ENCODE peak calls at places on chromosomes 6 and 20, in six cellular contexts. Q is fibroblast of pulmonary artery, T is MM.1S, C is IMR-90, V is cardiac muscle cell, B is aorta. O is an unnamed sample.

GRCh38 chr20:39660251-39660650 is 698.1 kb downstream of the DHX35 start:
- DNase-seq in Q (peak), T (no peak), C (no peak), V (peak), B (no peak), O (peak)

GRCh38 chr20:47220161-47220582 is 136.3 kb downstream of the ZMYND8 start:
- DNase-seq in Q (peak), T (no peak), C (no peak), V (peak), B (no peak), O (peak)

GRCh38 chr6:118650500-118651281 is 700 bp downstream of the CEP85L start:
- DNase-seq in Q (peak), T (peak), C (peak), V (peak), B (peak), O (peak)

GRCh38 chr6:165729307-165729936 is 66.4 kb upstream of the PDE10A start:
- DNase-seq in Q (peak), T (peak), C (peak), V (peak), B (no peak), O (peak)

GRCh38 chr6:75526502-75527127 is 33.0 kb upstream of the FILIP1 start:
- DNase-seq in Q (peak), T (peak), C (peak), V (peak), B (peak), O (peak)

GRCh38 chr6:30272032-30272431 is 54.7 kb upstream of the TRIM39 start:
- DNase-seq in Q (no peak), T (no peak), C (no peak), V (no peak), B (no peak), O (no peak)

GRCh38 chr20:46179811-46180326 is 61.8 kb downstream of the CD40 start:
- DNase-seq in Q (no peak), T (no peak), C (no peak), V (no peak), B (no peak), O (no peak)

GRCh38 chr6:137794510-137795200 is 72.4 kb upstream of the TNFAIP3 start:
- DNase-seq in Q (no peak), T (no peak), C (no peak), V (no peak), B (no peak), O (no peak)

GRCh38 chr6:82364087-82365010 is 732 bp downstream of the TPBG start:
- DNase-seq in Q (peak), T (no peak), C (peak), V (peak), B (peak), O (peak)

GRCh38 chr6:73349311-73349710 is 4.8 kb downstream of the DPPA5 start:
- DNase-seq in Q (no peak), T (no peak), C (no peak), V (no peak), B (no peak), O (no peak)

GRCh38 chr6:1535295-1535694 is 74.4 kb upstream of the FOXC1 start:
- DNase-seq in Q (peak), T (no peak), C (no peak), V (no peak), B (no peak), O (peak)

GRCh38 chr6:148367418-148368024 is 24.9 kb downstream of the SASH1 start:
- DNase-seq in Q (peak), T (no peak), C (peak), V (peak), B (peak), O (peak)

GRCh38 chr20:17790308-17790707 is 90.5 kb downstream of the BANF2 start:
- DNase-seq in Q (no peak), T (no peak), C (peak), V (no peak), B (no peak), O (no peak)

GRCh38 chr20:43665466-43666176 is 1.3 kb upstream of the MYBL2 start:
- DNase-seq in Q (no peak), T (no peak), C (no peak), V (no peak), B (no peak), O (no peak)

GRCh38 chr6:88006559-88006958 is 41.1 kb upstream of the SPACA1 start:
- DNase-seq in Q (no peak), T (no peak), C (no peak), V (no peak), B (no peak), O (no peak)

GRCh38 chr20:55782861-55783260 is 222.5 kb downstream of the CBLN4 start:
- DNase-seq in Q (no peak), T (no peak), C (no peak), V (no peak), B (no peak), O (no peak)

GRCh38 chr20:33076662-33077398 is 2.6 kb upstream of the BPIFB4 start:
- DNase-seq in Q (no peak), T (no peak), C (no peak), V (no peak), B (no peak), O (no peak)

GRCh38 chr6:83417880-83418663 is 12.8 kb downstream of the ME1 start:
- DNase-seq in Q (peak), T (peak), C (peak), V (peak), B (no peak), O (no peak)

GRCh38 chr20:4949833-4950178 is 51.5 kb downstream of the SLC23A2 start:
- DNase-seq in Q (peak), T (peak), C (peak), V (peak), B (no peak), O (no peak)

GRCh38 chr6:27312146-27312949 is at the start of gene POM121L2:
- DNase-seq in Q (peak), T (peak), C (peak), V (peak), B (peak), O (peak)

GRCh38 chr20:49851991-49852390 is 39.4 kb downstream of the SLC9A8 start:
- DNase-seq in Q (no peak), T (no peak), C (no peak), V (no peak), B (peak), O (no peak)

GRCh38 chr20:4819901-4820300 is 98.2 kb downstream of the PRND start:
- DNase-seq in Q (no peak), T (no peak), C (no peak), V (no peak), B (peak), O (no peak)

GRCh38 chr6:20696676-20697075 is 162.4 kb downstream of the CDKAL1 start:
- DNase-seq in Q (peak), T (no peak), C (peak), V (peak), B (no peak), O (no peak)

GRCh38 chr6:3296113-3296512 is 37.4 kb downstream of the PSMG4 start:
- DNase-seq in Q (no peak), T (no peak), C (no peak), V (no peak), B (no peak), O (no peak)

GRCh38 chr6:99019341-99019740 is 71.6 kb upstream of the FBXL4 start:
- DNase-seq in Q (no peak), T (no peak), C (peak), V (no peak), B (no peak), O (peak)

GRCh38 chr20:208937-209566 is 18.0 kb upstream of the DEFB129 start:
- DNase-seq in Q (peak), T (peak), C (peak), V (peak), B (no peak), O (no peak)

GRCh38 chr6:55033021-55033546 is 141.2 kb upstream of the HCRTR2 start:
- DNase-seq in Q (no peak), T (no peak), C (peak), V (no peak), B (no peak), O (no peak)

GRCh38 chr6:119148825-119149525 is 70.5 kb upstream of the FAM184A start:
- DNase-seq in Q (no peak), T (no peak), C (peak), V (peak), B (no peak), O (no peak)

GRCh38 chr6:148887181-148887580 is 140.4 kb downstream of the UST start:
- DNase-seq in Q (no peak), T (no peak), C (no peak), V (no peak), B (no peak), O (peak)

GRCh38 chr20:44079968-44080560 is 106.9 kb downstream of the JPH2 start:
- DNase-seq in Q (peak), T (peak), C (peak), V (peak), B (no peak), O (no peak)

GRCh38 chr6:34644716-34645115 is 51.9 kb downstream of the ILRUN start:
- DNase-seq in Q (peak), T (no peak), C (no peak), V (no peak), B (no peak), O (no peak)

GRCh38 chr6:19417713-19418112 is 419.5 kb upstream of the ID4 start:
- DNase-seq in Q (peak), T (no peak), C (peak), V (no peak), B (no peak), O (no peak)

GRCh38 chr20:49582413-49583334 is 14.7 kb upstream of the PTGIS start:
- DNase-seq in Q (no peak), T (no peak), C (no peak), V (no peak), B (no peak), O (no peak)

GRCh38 chr6:75852721-75853120 is 103.7 kb downstream of the MYO6 start:
- DNase-seq in Q (peak), T (peak), C (peak), V (peak), B (no peak), O (no peak)

GRCh38 chr20:36093025-36093803 is 61.3 kb upstream of the EPB41L1 start:
- DNase-seq in Q (peak), T (no peak), C (no peak), V (peak), B (peak), O (peak)

GRCh38 chr6:145529582-145529981 is 205.7 kb downstream of the EPM2A start:
- DNase-seq in Q (no peak), T (no peak), C (no peak), V (no peak), B (no peak), O (no peak)

GRCh38 chr20:62305765-62306431 is 3.1 kb downstream of the ADRM1 start:
- DNase-seq in Q (no peak), T (no peak), C (no peak), V (no peak), B (no peak), O (no peak)
- H3K4me3 ChIP-seq in Q (no peak), T (no peak), C (no peak), V (no peak), B (no peak), O (no peak)

GRCh38 chr6:43014434-43014909 is 423 bp downstream of the KLHDC3 start:
- DNase-seq in Q (peak), T (no peak), C (peak), V (peak), B (no peak), O (no peak)

GRCh38 chr6:43013020-43013842 is 515 bp downstream of the MEA1 start:
- DNase-seq in Q (peak), T (no peak), C (peak), V (peak), B (no peak), O (no peak)

GRCh38 chr6:43013843-43014433 is at the start of the genes KLHDC3 and MEA1:
- DNase-seq in Q (peak), T (peak), C (peak), V (peak), B (peak), O (peak)

GRCh38 chr6:43011207-43011606 is 2.5 kb downstream of the MEA1 start:
- DNase-seq in Q (no peak), T (no peak), C (no peak), V (no peak), B (no peak), O (no peak)

DNA sequence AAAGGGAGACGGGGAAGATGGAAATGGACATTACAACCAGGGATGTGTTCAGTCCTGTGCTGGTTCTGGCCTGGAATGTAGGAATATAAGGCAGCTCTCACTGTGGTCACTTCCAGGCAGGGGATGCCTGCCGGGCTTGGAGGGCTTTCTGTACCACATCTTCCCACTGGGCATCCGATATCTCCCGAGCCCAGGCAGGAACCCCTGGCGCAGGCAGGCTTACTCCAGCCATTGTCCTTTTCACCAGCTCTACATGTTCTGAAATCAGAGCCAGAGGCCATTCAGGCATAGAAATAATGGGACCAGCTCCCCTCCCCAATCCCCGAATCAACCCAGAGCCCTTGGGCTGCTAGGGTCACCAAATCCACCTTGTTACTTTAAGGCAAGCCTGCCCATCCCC is 1.4 kb downstream of the MEA1 start:
- DNase-seq in Q (no peak), T (no peak), C (no peak), V (no peak), B (no peak), O (no peak)
- H3K4me3 ChIP-seq in Q (peak), T (peak), C (no peak), V (no peak), B (no peak), O (peak)

DNA sequence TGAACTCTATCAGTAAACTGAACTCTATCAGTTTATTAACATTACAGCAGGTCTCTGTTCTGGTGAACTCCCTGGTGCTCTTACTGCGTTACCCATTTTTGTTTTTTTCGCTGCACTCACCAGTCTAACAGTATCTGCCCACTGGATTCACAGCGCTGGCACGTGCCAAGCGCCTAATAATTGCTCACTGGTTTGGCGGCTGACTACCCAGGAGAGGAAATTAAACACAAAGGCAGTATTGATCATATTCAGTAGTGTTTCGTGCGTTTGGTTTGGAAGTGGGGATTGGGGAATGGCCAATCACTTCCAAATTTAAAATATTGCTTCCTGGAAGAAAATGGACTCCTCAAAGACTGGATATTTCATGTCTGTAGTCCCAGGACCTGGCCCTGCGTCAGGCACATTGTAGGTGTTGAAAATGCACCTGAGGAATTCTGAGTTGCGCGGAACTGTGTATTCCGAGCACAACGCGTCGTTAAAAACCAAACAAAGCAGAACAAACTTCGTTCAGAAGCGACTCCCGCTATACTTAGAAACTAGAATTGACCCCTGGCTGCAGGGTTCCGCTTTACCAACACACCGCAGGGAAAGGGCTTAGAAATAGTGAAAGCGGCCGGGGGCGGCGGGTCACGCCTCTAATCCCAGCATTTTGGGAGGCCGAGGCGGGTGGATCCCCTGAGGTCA is 1.1 kb upstream of the RPS12 start:
- DNase-seq in Q (peak), T (peak), C (no peak), V (peak), B (peak), O (peak)
- H3K4me3 ChIP-seq in Q (peak), T (peak), C (peak), V (peak), B (peak), O (peak)

GRCh38 chr20:38256966-38257365 is 3.6 kb downstream of the KIAA1755 start:
- DNase-seq in Q (no peak), T (no peak), C (no peak), V (no peak), B (no peak), O (no peak)

GRCh38 chr20:38261054-38261390 is 487 bp upstream of the KIAA1755 start:
- DNase-seq in Q (no peak), T (no peak), C (no peak), V (no peak), B (no peak), O (no peak)

GRCh38 chr20:38260378-38261053 is at the start of gene KIAA1755:
- DNase-seq in Q (no peak), T (no peak), C (no peak), V (peak), B (peak), O (no peak)

GRCh38 chr20:38258545-38259223 is 1.9 kb downstream of the KIAA1755 start:
- DNase-seq in Q (no peak), T (no peak), C (no peak), V (no peak), B (no peak), O (no peak)

GRCh38 chr20:38260025-38260377 is 534 bp downstream of the KIAA1755 start:
- DNase-seq in Q (no peak), T (no peak), C (no peak), V (peak), B (no peak), O (no peak)
- H3K4me3 ChIP-seq in Q (peak), T (no peak), C (peak), V (no peak), B (peak), O (no peak)

GRCh38 chr6:80332013-80332412 is 225.5 kb downstream of the BCKDHB start:
- DNase-seq in Q (no peak), T (no peak), C (no peak), V (no peak), B (no peak), O (no peak)
- H3K4me3 ChIP-seq in Q (no peak), T (no peak), C (no peak), V (no peak), B (no peak), O (no peak)

DNA sequence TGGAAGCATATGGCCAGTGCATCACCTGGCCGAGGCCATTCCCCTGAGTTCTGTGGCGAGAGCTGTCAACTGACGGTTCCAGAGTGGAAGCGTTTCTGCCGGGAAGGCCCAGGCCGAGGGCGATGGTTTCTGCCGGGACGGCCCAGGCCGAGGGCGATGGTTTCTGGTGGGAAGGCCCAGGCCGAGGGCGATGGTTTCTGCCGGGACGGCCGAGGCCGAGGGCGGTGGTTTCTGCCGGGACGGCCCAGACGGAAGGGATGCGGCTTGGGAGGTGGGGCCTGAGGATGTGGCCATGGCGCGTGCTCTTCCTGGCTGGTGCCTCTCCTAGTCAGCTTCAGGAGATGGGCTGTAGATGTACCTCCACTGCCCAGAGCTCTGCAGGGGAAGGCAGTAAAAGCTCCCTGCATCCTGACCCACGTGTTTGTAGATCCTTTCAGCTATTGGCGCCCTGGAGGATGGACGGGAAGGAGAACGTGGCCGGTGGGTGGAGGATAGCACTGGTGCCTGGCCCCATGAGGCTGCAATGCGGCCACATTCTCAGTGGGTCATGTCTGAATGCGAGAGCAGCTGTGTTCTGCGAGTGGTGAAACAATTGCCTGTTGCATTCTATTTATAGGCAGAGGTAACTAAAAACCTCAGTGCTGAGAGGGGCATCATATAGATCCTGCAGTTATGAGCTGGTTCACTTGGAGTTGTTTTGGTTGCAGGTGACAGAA is 12.8 kb downstream of the TPD52L2 start:
- DNase-seq in Q (no peak), T (no peak), C (no peak), V (no peak), B (no peak), O (no peak)
- H3K4me3 ChIP-seq in Q (no peak), T (no peak), C (no peak), V (no peak), B (no peak), O (no peak)

GRCh38 chr6:17583811-17584210 is 16.3 kb upstream of the FAM8A1 start:
- DNase-seq in Q (peak), T (no peak), C (peak), V (peak), B (no peak), O (no peak)

GRCh38 chr6:17584241-17584803 is 15.8 kb upstream of the FAM8A1 start:
- DNase-seq in Q (peak), T (peak), C (peak), V (peak), B (no peak), O (peak)

GRCh38 chr6:17577059-17577458 is 23.0 kb upstream of the FAM8A1 start:
- DNase-seq in Q (no peak), T (no peak), C (no peak), V (no peak), B (no peak), O (no peak)

GRCh38 chr6:17585766-17586502 is 14.2 kb upstream of the FAM8A1 start:
- DNase-seq in Q (no peak), T (no peak), C (no peak), V (no peak), B (no peak), O (no peak)

GRCh38 chr6:17580518-17581048 is 19.5 kb upstream of the FAM8A1 start:
- DNase-seq in Q (peak), T (no peak), C (no peak), V (peak), B (peak), O (peak)
- H3K4me3 ChIP-seq in Q (peak), T (no peak), C (peak), V (peak), B (peak), O (peak)